ENCODE peak calls at places on chromosomes 12 and 14, in ten cellular contexts. C is right lobe of liver; D is IMR-90; V is GM23248; P is sigmoid colon; J is cardiac muscle cell; R is lower lobe of right lung; I is CD4-positive, alpha-beta memory T cell; G is mesenchymal stem cell; U is pancreas. A is an unnamed sample.

GRCh38 chr12:125610971-125611370 is 545.7 kb downstream of the AACS start:
- DNase-seq in C (no peak), D (no peak), V (no peak), P (no peak), J (no peak), R (no peak), I (no peak), G (no peak), U (no peak), A (no peak)

GRCh38 chr12:15829949-15830348 is 40.8 kb upstream of the EPS8 start:
- DNase-seq in C (no peak), D (peak; percentile 61), V (peak; percentile 71), P (no peak), J (peak; percentile 50), R (no peak), I (no peak), G (peak; percentile 18), U (no peak), A (no peak)

GRCh38 chr14:76516884-76517283 is 140.9 kb downstream of the ESRRB start:
- DNase-seq in C (no peak), D (no peak), V (no peak), P (no peak), J (no peak), R (no peak), I (no peak), G (no peak), U (no peak), A (no peak)

GRCh38 chr14:75249251-75249957 is 29.2 kb upstream of the FOS start:
- DNase-seq in C (peak; percentile 38), D (no peak), V (no peak), P (no peak), J (no peak), R (peak; percentile 41), I (peak; percentile 96), G (no peak), U (peak; percentile 56), A (peak; percentile 93)

GRCh38 chr12:95169368-95169767 is 47.9 kb downstream of the FGD6 start:
- DNase-seq in C (peak; percentile 54), D (peak; percentile 92), V (peak; percentile 75), P (no peak), J (peak; percentile 75), R (no peak), I (no peak), G (peak; percentile 85), U (no peak), A (no peak)

GRCh38 chr12:60967128-60967527 is 1293.1 kb upstream of the USP15 start:
- DNase-seq in C (no peak), D (no peak), V (no peak), P (no peak), J (no peak), R (no peak), I (no peak), G (no peak), U (no peak), A (no peak)

GRCh38 chr12:126668538-126668937 is 1598.4 kb upstream of the TMEM132C start:
- DNase-seq in C (no peak), D (no peak), V (peak; percentile 83), P (no peak), J (peak; percentile 70), R (no peak), I (no peak), G (no peak), U (no peak), A (no peak)

GRCh38 chr14:105253329-105253682 is 5.0 kb downstream of the BTBD6 start:
- DNase-seq in C (no peak), D (no peak), V (no peak), P (no peak), J (no peak), R (no peak), I (peak; percentile 22), G (no peak), U (no peak), A (no peak)

GRCh38 chr12:115354007-115354452 is 670.1 kb upstream of the TBX3 start:
- DNase-seq in C (no peak), D (peak; percentile 98), V (peak; percentile 98), P (peak; percentile 90), J (peak; percentile 96), R (no peak), I (no peak), G (peak; percentile 97), U (no peak), A (no peak)

GRCh38 chr12:111102062-111102735 is 181.8 kb upstream of the MYL2 start:
- DNase-seq in C (peak; percentile 80), D (no peak), V (no peak), P (no peak), J (no peak), R (no peak), I (no peak), G (no peak), U (no peak), A (no peak)

GRCh38 chr12:131903270-131904255 is 9.1 kb downstream of the ULK1 start:
- DNase-seq in C (no peak), D (no peak), V (no peak), P (peak; percentile 60), J (no peak), R (no peak), I (no peak), G (no peak), U (peak; percentile 22), A (no peak)

GRCh38 chr14:34926552-34926951 is 51.4 kb upstream of the BAZ1A start:
- DNase-seq in C (no peak), D (peak; percentile 56), V (peak; percentile 9), P (no peak), J (peak; percentile 59), R (no peak), I (no peak), G (no peak), U (no peak), A (no peak)

GRCh38 chr14:20781805-20782204 is 737 bp downstream of the RNASE6 start:
- DNase-seq in C (no peak), D (no peak), V (no peak), P (no peak), J (no peak), R (no peak), I (no peak), G (no peak), U (no peak), A (no peak)

GRCh38 chr14:20787025-20787424 is 6.0 kb downstream of the RNASE6 start:
- DNase-seq in C (no peak), D (no peak), V (no peak), P (no peak), J (no peak), R (no peak), I (no peak), G (no peak), U (no peak), A (no peak)

GRCh38 chr14:20782280-20782890 is 1.3 kb downstream of the RNASE6 start:
- DNase-seq in C (no peak), D (no peak), V (no peak), P (no peak), J (peak; percentile 16), R (no peak), I (no peak), G (no peak), U (no peak), A (peak; percentile 32)
- H3K4me3 ChIP-seq in C (no peak overlapping the region), D (no peak overlapping the region), V (no peak overlapping the region), P (no peak overlapping the region), J (no peak overlapping the region), R (peak overlapping the region; percentile 41), I (peak overlapping the region; percentile 68), G (no peak overlapping the region), U (peak overlapping the region; percentile 22), A (peak overlapping the region; percentile 17)

DNA sequence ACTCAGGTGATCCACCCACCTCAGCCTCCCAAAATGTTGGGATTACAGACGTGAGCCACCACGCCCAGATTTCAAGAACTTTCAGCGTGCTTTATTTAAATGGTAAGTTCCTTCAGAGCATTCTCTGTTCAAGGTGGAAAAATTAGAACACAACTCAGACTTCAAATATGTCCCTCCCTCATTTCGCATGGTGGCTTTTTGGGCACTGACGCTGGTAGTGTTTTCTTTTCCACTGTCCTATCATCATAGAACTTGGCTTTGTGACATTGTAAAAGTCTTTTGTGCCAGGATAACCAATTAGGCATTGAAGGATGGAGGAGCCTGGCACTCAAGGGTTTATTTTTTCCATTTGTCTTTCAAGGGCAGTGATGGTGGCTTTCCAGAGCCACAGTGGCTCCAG is 190.8 kb downstream of the NUAK1 start:
- DNase-seq in C (no peak), D (no peak), V (no peak), P (no peak), J (no peak), R (no peak), I (no peak), G (no peak), U (no peak), A (no peak)
- H3K4me1 ChIP-seq in C (no peaks in the 10 kb centered on the region), D (no peaks in the 10 kb centered on the region), V (no peaks in the 10 kb centered on the region), P (no peaks in the 10 kb centered on the region), J (no peaks in the 10 kb centered on the region), R (no peaks in the 10 kb centered on the region), I (no peaks in the 10 kb centered on the region), G (no peaks in the 10 kb centered on the region), U (no peaks in the 10 kb centered on the region), A (no peaks in the 10 kb centered on the region)

DNA sequence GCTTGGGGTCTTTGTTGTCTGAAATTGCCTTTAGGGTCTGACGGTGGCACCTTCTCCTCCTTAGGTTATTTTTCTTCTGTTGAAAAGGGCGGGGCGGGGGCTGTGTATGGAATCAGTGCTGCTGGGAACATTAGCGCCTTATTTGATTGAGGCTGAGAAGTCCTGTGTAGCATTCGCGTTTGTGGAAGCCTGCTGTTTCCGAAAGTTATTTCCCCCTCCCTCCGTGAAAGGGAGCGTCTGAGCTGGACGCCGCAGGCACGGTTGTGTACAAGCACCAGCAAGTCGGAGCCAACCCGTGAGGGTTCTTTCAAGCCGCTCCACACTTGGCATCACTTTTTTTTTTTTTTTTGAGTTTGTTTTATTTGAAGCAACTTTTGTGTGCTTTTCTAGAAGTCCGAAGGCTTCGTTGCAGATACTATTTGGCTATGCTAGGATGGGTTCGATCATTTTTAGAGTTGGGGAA is 1.1 kb downstream of the SYNE2 start:
- DNase-seq in C (peak; percentile 65), D (peak; percentile 52), V (peak; percentile 74), P (peak; percentile 74), J (peak; percentile 73), R (peak; percentile 63), I (peak; percentile 80), G (peak; percentile 69), U (peak; percentile 38), A (peak; percentile 44)
- H3K27ac ChIP-seq in C (peak overlapping the region; percentile 79), D (no peak overlapping the region), V (no peak overlapping the region), P (peak overlapping the region; percentile 91), J (peak overlapping the region; percentile 46), R (peak overlapping the region; percentile 87), I (peak overlapping the region; percentile 79), G (no peak overlapping the region), U (peak overlapping the region; percentile 76), A (peak overlapping the region; percentile 72)

GRCh38 chr14:38999949-39000348 is 103.1 kb downstream of the SEC23A start:
- DNase-seq in C (no peak), D (no peak), V (no peak), P (no peak), J (no peak), R (no peak), I (no peak), G (no peak), U (no peak), A (no peak)

GRCh38 chr14:38989917-38990546 is 113.0 kb downstream of the SEC23A start:
- DNase-seq in C (no peak), D (no peak), V (no peak), P (no peak), J (no peak), R (no peak), I (no peak), G (no peak), U (no peak), A (no peak)

GRCh38 chr14:38992067-38992835 is 110.8 kb downstream of the SEC23A start:
- DNase-seq in C (no peak), D (no peak), V (no peak), P (no peak), J (peak; percentile 37), R (no peak), I (no peak), G (no peak), U (no peak), A (no peak)

GRCh38 chr14:38994721-38995120 is 108.3 kb downstream of the SEC23A start:
- DNase-seq in C (no peak), D (no peak), V (no peak), P (no peak), J (no peak), R (no peak), I (no peak), G (no peak), U (no peak), A (no peak)
- H3K4me3 ChIP-seq in C (no peak overlapping the region), D (no peak overlapping the region), V (no peak overlapping the region), P (no peak overlapping the region), J (no peak overlapping the region), R (no peak overlapping the region), I (no peak overlapping the region), G (no peak overlapping the region), U (no peak overlapping the region), A (no peak overlapping the region)

A was measured in naive thymus-derived CD4-positive, alpha-beta T cell.